ENCODE peak calls at places on chromosomes 7 and 10, in four cellular contexts. V is CD8-positive, alpha-beta memory T cell; B is mesenteric fat pad; P is iPS-NIHi11. F is an unnamed sample.

GRCh38 chr7:144437370-144438191 is 34.1 kb upstream of the NOBOX start:
- DNase-seq in V (peak), B (no peak), P (peak), F (no peak)

GRCh38 chr7:140654109-140654387 is 13.4 kb upstream of the DENND2A start:
- DNase-seq in V (no peak), B (no peak), P (no peak), F (no peak)

GRCh38 chr10:88110355-88110754 is 246.9 kb downstream of the PTEN start:
- DNase-seq in V (no peak), B (no peak), P (no peak), F (no peak)

GRCh38 chr10:30435068-30435422 is 1.1 kb downstream of the MAP3K8 start:
- DNase-seq in V (no peak), B (no peak), P (no peak), F (no peak)

GRCh38 chr7:107998660-107999480 is 4.1 kb downstream of the LAMB1 start:
- DNase-seq in V (no peak), B (no peak), P (no peak), F (no peak)

GRCh38 chr7:148747274-148747673 is 48.6 kb downstream of the CUL1 start:
- DNase-seq in V (no peak), B (no peak), P (peak), F (no peak)

GRCh38 chr7:98556288-98556687 is 60.8 kb upstream of the NPTX2 start:
- DNase-seq in V (no peak), B (no peak), P (no peak), F (no peak)

GRCh38 chr7:20785211-20786048 is 1.3 kb downstream of the SP8 start:
- DNase-seq in V (no peak), B (no peak), P (peak), F (no peak)

GRCh38 chr10:103855852-103856496 is 598 bp upstream of the SH3PXD2A start:
- DNase-seq in V (no peak), B (peak), P (no peak), F (no peak)

GRCh38 chr7:136555933-136556332 is 312.5 kb upstream of the CHRM2 start:
- DNase-seq in V (no peak), B (no peak), P (peak), F (no peak)

GRCh38 chr10:69869291-69869841 is 67.7 kb downstream of the COL13A1 start:
- DNase-seq in V (no peak), B (no peak), P (no peak), F (no peak)

GRCh38 chr7:17144313-17144712 is 154.1 kb upstream of the AHR start:
- DNase-seq in V (peak), B (no peak), P (no peak), F (no peak)

GRCh38 chr7:120973849-120974248 is 14.7 kb upstream of the CPED1 start:
- DNase-seq in V (no peak), B (no peak), P (no peak), F (no peak)

GRCh38 chr10:126115861-126116260 is 219.5 kb downstream of the FANK1 start:
- DNase-seq in V (no peak), B (no peak), P (no peak), F (no peak)